ENCODE peak calls at places on chromosomes 6 and 20, in five cellular contexts. L, O, U, V and A are unnamed samples.

GRCh38 chr20:23152308-23152892 is 66.3 kb upstream of the CD93 start:
- DNase-seq in U (peak; percentile 87), L (no peak), O (peak; percentile 88), V (no peak), A (no peak)

GRCh38 chr6:136034422-136034821 is 182.9 kb downstream of the PDE7B start:
- DNase-seq in V (no peak), U (no peak), O (no peak), L (no peak), A (no peak)

GRCh38 chr6:43812850-43813584 is 43.0 kb downstream of the VEGFA start:
- DNase-seq in O (peak; percentile 7), V (no peak), U (peak; percentile 65), L (no peak), A (no peak)

GRCh38 chr20:675453-676314 is at the start of gene SCRT2:
- DNase-seq in L (peak; percentile 80), U (peak; percentile 63), V (no peak), O (peak; percentile 65), A (peak; percentile 80)

GRCh38 chr6:132259070-132259469 is 142.2 kb downstream of the MOXD1 start:
- DNase-seq in L (no peak), O (peak; percentile 58), U (peak; percentile 61), V (no peak), A (no peak)

GRCh38 chr6:138403324-138403800 is 661 bp upstream of the HEBP2 start:
- DNase-seq in L (peak; percentile 45), O (no peak), U (peak; percentile 20), V (no peak), A (peak; percentile 62)

GRCh38 chr6:42890311-42891198 is 11.1 kb downstream of the RPL7L1 start:
- DNase-seq in O (peak; percentile 97), U (peak; percentile 98), L (peak; percentile 93), V (peak; percentile 91), A (peak; percentile 93)

GRCh38 chr6:149037026-149037734 is 280.3 kb upstream of the TAB2 start:
- DNase-seq in U (peak; percentile 82), L (peak; percentile 32), O (peak; percentile 89), V (no peak), A (peak; percentile 54)

GRCh38 chr6:136103763-136104311 is 146.3 kb downstream of the MTFR2 start:
- DNase-seq in V (peak; percentile 47), L (peak; percentile 31), U (peak; percentile 39), O (no peak), A (peak; percentile 32)

GRCh38 chr6:159105716-159106115 is 60.9 kb upstream of the TAGAP start:
- DNase-seq in V (no peak), O (no peak), U (no peak), L (no peak), A (no peak)

GRCh38 chr6:82840571-82840970 is 225.1 kb downstream of the UBE3D start:
- DNase-seq in U (no peak), O (peak; percentile 2), L (no peak), V (no peak), A (no peak)

GRCh38 chr20:39661833-39662232 is 699.7 kb downstream of the DHX35 start:
- DNase-seq in L (no peak), U (peak; percentile 7), V (no peak), O (no peak), A (no peak)

DNA sequence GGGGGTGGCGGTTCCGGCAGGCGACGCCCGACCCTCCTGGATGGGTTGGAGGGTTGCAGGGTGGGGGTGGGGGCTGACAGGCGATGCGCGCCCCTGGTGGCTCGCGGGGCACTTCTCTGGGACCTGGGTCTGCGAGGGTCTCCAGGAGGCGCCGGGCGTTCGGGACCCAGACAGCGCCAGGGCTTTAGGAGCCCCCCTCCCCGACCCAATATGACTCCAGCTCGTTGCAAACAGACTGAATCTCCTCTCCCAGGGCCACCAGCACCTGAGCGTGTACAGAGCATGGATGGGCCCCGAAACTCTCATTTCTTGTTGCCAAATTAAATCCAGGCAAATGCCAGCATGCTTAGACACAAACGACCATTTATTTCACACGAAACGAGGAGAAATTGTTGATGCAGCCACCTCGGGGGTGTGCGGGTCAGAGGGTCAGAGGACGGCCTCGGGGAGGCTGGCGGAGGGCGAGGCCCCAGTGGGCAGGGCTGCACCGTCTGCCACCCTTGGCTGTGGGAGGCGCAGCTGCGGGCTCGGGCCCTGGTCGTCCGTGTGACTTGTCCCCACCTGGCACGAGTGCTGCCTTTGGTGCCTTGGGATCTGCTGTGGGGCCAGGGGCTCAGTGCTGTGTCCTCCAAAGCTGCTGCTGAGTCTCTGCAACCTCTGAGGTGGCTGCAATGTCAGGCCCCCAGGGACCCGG is 20.9 kb upstream of the GATA5 start:
- DNase-seq in V (no peak), U (no peak), O (no peak), L (peak; percentile 81), A (peak; percentile 77)
- TF ChIP-seq CTCF in V (peak; percentile 69), U (no peak), O (peak; percentile 39), L (peak; percentile 82), A (peak; percentile 85)

GRCh38 chr6:125222531-125223455 is 69.2 kb downstream of the TPD52L1 start:
- DNase-seq in U (no peak), L (no peak), V (no peak), O (peak; percentile 31), A (no peak)

GRCh38 chr6:125217369-125217768 is 63.8 kb downstream of the TPD52L1 start:
- DNase-seq in V (no peak), U (no peak), L (no peak), O (no peak), A (no peak)

GRCh38 chr6:125219451-125219942 is 65.9 kb downstream of the TPD52L1 start:
- DNase-seq in V (no peak), L (no peak), O (no peak), U (no peak), A (no peak)

GRCh38 chr6:125224236-125224861 is 70.8 kb downstream of the TPD52L1 start:
- DNase-seq in O (peak; percentile 11), V (no peak), L (no peak), U (no peak), A (no peak)

DNA sequence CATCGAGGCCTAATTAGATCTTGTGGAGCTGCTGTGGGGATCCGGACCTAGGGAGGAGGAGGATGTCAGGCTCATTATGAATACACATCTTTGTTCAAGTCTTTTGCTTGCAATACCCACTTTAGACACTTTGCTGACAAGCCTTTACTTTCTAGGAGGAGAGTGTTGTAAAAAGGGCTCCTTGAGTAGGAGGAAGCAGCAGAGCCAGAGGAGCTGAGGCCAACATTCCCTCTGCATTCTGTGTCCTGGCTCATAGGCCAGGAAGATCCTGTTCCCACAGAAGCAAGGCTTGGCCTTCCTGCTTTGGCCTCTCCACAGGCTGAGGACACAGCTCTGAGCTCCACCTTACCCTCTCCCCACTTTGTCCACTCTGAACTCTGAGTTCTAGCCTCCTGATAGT is 67.1 kb downstream of the TPD52L1 start:
- DNase-seq in V (no peak), O (peak; percentile 44), U (no peak), L (no peak), A (no peak)
- TF ChIP-seq CTCF in V (no peak), O (no peak), U (no peak), L (no peak), A (no peak)

GRCh38 chr20:8360035-8360434 is 228.0 kb downstream of the PLCB1 start:
- DNase-seq in L (no peak), V (no peak), U (no peak), O (no peak), A (no peak)

GRCh38 chr20:8363970-8364733 is 232.1 kb downstream of the PLCB1 start:
- DNase-seq in L (no peak), U (no peak), V (no peak), O (no peak), A (no peak)

GRCh38 chr20:8362457-8362856 is 230.4 kb downstream of the PLCB1 start:
- DNase-seq in U (no peak), O (no peak), V (no peak), L (no peak), A (no peak)

GRCh38 chr20:8361779-8362178 is 229.7 kb downstream of the PLCB1 start:
- DNase-seq in O (no peak), U (no peak), L (no peak), V (no peak), A (no peak)

GRCh38 chr20:8361008-8361652 is 229.1 kb downstream of the PLCB1 start:
- DNase-seq in L (no peak), V (no peak), U (peak; percentile 24), O (peak; percentile 58), A (no peak)
- TF ChIP-seq CTCF in L (no peak), V (no peak), U (no peak), O (no peak), A (no peak)

GRCh38 chr20:3068986-3069900 is 2.2 kb upstream of the OXT start:
- DNase-seq in U (peak; percentile 21), V (no peak), O (peak; percentile 36), L (no peak), A (no peak)
- TF ChIP-seq CTCF in U (no peak), V (peak; percentile 46), O (no peak), L (no peak), A (no peak)

DNA sequence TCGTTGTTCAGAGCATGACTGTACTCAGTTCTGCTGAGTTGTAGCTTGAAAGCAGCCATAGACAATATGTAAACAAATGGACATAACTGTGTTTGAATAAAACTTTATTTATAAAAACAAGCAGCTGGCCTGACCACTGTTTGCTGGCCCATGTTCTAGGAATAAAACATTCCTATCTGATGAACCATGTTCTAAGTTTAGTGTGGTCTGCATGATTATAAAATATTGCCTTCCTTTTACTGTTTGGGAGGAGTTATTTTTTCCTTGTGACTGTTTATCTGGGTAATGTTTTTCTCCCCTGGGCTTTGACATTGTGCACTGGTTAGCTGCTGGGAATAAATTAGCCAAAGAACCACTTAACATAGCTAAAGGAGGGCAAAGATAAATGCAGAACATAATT is 55.1 kb downstream of the CDS2 start:
- DNase-seq in V (no peak), L (no peak), O (peak; percentile 80), U (peak; percentile 79), A (no peak)
- TF ChIP-seq CTCF in V (no peak), L (no peak), O (no peak), U (no peak), A (no peak)

DNA sequence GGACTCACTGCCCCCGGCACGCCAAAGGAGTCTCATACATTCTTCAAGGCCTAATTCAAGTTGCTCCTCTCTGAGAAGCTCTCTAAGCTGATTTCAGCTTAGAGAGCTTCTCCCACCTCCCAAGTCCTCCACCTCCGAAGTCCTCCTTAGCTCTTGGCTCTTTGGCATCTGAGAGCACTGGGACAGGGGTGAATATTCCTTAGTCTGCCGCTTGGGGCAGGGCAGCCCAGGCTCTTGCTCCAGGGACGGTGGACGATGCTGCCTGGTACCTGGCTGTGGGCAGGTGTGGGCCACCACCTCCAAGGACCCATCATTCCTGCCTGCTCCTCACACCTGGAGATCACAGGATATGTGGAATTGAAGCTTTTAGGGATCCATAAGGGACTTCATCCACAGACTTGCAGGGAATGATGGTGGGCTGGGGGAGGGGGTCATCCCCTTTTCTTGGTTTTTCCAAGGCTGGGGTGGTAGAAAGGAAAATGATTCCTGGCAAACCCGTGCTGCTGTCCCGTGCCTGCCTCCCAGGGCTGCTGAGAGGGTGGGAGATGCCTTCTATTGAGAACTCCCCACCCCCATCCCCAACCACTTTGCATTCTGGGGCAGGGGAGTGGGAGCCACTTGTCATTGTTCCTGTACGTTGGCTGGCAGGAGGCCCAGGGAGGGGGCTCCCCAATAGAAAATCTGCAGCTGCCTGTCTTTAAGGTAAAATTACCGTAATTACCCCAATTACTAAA is 57.4 kb downstream of the ARHGAP40 start:
- DNase-seq in V (no peak), U (no peak), O (no peak), L (peak; percentile 76), A (peak; percentile 60)
- TF ChIP-seq CTCF in V (peak; percentile 79), U (peak; percentile 22), O (peak; percentile 36), L (peak; percentile 80), A (peak; percentile 85)

DNA sequence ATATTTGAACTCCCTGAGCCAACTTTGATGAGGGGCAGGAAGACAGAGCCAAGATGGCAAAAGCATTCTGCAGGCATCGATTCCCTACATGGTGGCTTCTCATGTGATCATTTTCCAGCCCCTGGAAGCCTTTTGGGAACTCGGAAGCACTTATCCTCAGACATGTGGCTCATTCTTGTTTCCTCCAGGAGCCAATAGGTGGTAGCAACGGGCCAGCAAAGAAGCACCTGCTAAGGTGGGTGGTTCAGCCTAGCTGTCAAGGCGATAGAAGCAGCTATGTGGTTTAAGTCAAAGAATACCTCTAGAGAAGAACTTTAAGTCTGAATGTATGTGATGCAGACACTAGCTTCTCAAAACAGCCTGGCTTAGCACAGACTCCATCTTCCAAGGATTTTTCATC is 64.9 kb upstream of the PAX1 start:
- DNase-seq in L (peak; percentile 68), O (no peak), U (no peak), V (peak; percentile 38), A (no peak)
- TF ChIP-seq CTCF in L (peak; percentile 30), O (no peak), U (no peak), V (peak; percentile 88), A (no peak)